ENCODE peak calls at places on chromosomes 16 and 17, in ten cellular contexts. One of them, this sample, is unnamed. For H3K27me3, the result is how much of the 10 kb centered on the place peaks cover.

GRCh38 chr17:81260171-81260570 is 21.1 kb downstream of the NDUFAF8 start:
- ATAC-seq in IMR-90: no peak
- ATAC-seq in K562: no peak
- ATAC-seq in body of pancreas: no peak
- ATAC-seq in HepG2: no peak
- ATAC-seq in GM12878: no peak
- ATAC-seq in heart left ventricle: no peak
- ATAC-seq in right lobe of liver: no peak
- ATAC-seq in HCT116: no peak
- ATAC-seq in upper lobe of left lung: no peak
- ATAC-seq in this sample: no peak

GRCh38 chr17:68981288-68981687 is 26.1 kb upstream of the ABCA8 start:
- ATAC-seq in heart left ventricle: peak
- ATAC-seq in HepG2: no peak
- ATAC-seq in IMR-90: peak
- ATAC-seq in K562: no peak
- ATAC-seq in HCT116: no peak
- ATAC-seq in upper lobe of left lung: peak
- ATAC-seq in GM12878: peak
- ATAC-seq in body of pancreas: no peak
- ATAC-seq in right lobe of liver: peak
- ATAC-seq in this sample: peak

GRCh38 chr17:69485126-69485724 is 70.7 kb downstream of the MAP2K6 start:
- ATAC-seq in heart left ventricle: peak
- ATAC-seq in IMR-90: no peak
- ATAC-seq in HCT116: no peak
- ATAC-seq in right lobe of liver: peak
- ATAC-seq in upper lobe of left lung: peak
- ATAC-seq in body of pancreas: peak
- ATAC-seq in K562: no peak
- ATAC-seq in HepG2: no peak
- ATAC-seq in GM12878: no peak
- ATAC-seq in this sample: peak

GRCh38 chr17:37847811-37848331 is 76.3 kb upstream of the TBC1D3K start:
- ATAC-seq in HCT116: no peak
- ATAC-seq in body of pancreas: no peak
- ATAC-seq in GM12878: peak
- ATAC-seq in heart left ventricle: no peak
- ATAC-seq in right lobe of liver: no peak
- ATAC-seq in K562: no peak
- ATAC-seq in upper lobe of left lung: no peak
- ATAC-seq in IMR-90: no peak
- ATAC-seq in HepG2: no peak
- ATAC-seq in this sample: no peak

GRCh38 chr17:81065500-81065899 is 30.5 kb downstream of the BAIAP2 start:
- ATAC-seq in heart left ventricle: no peak
- ATAC-seq in upper lobe of left lung: peak
- ATAC-seq in HepG2: no peak
- ATAC-seq in K562: no peak
- ATAC-seq in right lobe of liver: peak
- ATAC-seq in HCT116: peak
- ATAC-seq in IMR-90: no peak
- ATAC-seq in body of pancreas: no peak
- ATAC-seq in GM12878: no peak
- ATAC-seq in this sample: no peak

GRCh38 chr17:6366144-6366755 is 68.7 kb downstream of the AIPL1 start:
- ATAC-seq in GM12878: no peak
- ATAC-seq in HCT116: peak
- ATAC-seq in right lobe of liver: no peak
- ATAC-seq in upper lobe of left lung: no peak
- ATAC-seq in HepG2: no peak
- ATAC-seq in K562: no peak
- ATAC-seq in heart left ventricle: no peak
- ATAC-seq in body of pancreas: no peak
- ATAC-seq in IMR-90: peak
- ATAC-seq in this sample: no peak

GRCh38 chr17:15917439-15918027 is 27.4 kb upstream of the ADORA2B start:
- ATAC-seq in heart left ventricle: peak
- ATAC-seq in body of pancreas: peak
- ATAC-seq in GM12878: peak
- ATAC-seq in HepG2: no peak
- ATAC-seq in upper lobe of left lung: peak
- ATAC-seq in K562: peak
- ATAC-seq in HCT116: no peak
- ATAC-seq in right lobe of liver: peak
- ATAC-seq in IMR-90: no peak
- ATAC-seq in this sample: peak

GRCh38 chr17:47699536-47699840 is 5.5 kb downstream of the TBKBP1 start:
- ATAC-seq in upper lobe of left lung: no peak
- ATAC-seq in IMR-90: no peak
- ATAC-seq in heart left ventricle: no peak
- ATAC-seq in GM12878: no peak
- ATAC-seq in HepG2: no peak
- ATAC-seq in right lobe of liver: no peak
- ATAC-seq in HCT116: no peak
- ATAC-seq in K562: no peak
- ATAC-seq in body of pancreas: no peak
- ATAC-seq in this sample: no peak

GRCh38 chr17:6444573-6445335 is 499 bp downstream of the PIMREG start:
- ATAC-seq in GM12878: no peak
- ATAC-seq in K562: no peak
- ATAC-seq in HepG2: no peak
- ATAC-seq in IMR-90: no peak
- ATAC-seq in body of pancreas: no peak
- ATAC-seq in upper lobe of left lung: no peak
- ATAC-seq in heart left ventricle: peak
- ATAC-seq in right lobe of liver: no peak
- ATAC-seq in HCT116: no peak
- ATAC-seq in this sample: no peak

GRCh38 chr17:53896047-53896446 is 73.3 kb downstream of the KIF2B start:
- ATAC-seq in upper lobe of left lung: no peak
- ATAC-seq in GM12878: no peak
- ATAC-seq in IMR-90: no peak
- ATAC-seq in heart left ventricle: no peak
- ATAC-seq in right lobe of liver: no peak
- ATAC-seq in HCT116: no peak
- ATAC-seq in HepG2: no peak
- ATAC-seq in K562: no peak
- ATAC-seq in body of pancreas: no peak
- ATAC-seq in this sample: no peak

GRCh38 chr16:57245472-57246113 is 534 bp downstream of the ARL2BP start:
- ATAC-seq in K562: peak
- ATAC-seq in HepG2: peak
- ATAC-seq in GM12878: peak
- ATAC-seq in HCT116: no peak
- ATAC-seq in right lobe of liver: peak
- ATAC-seq in body of pancreas: peak
- ATAC-seq in upper lobe of left lung: peak
- ATAC-seq in IMR-90: peak
- ATAC-seq in heart left ventricle: peak
- ATAC-seq in this sample: no peak

GRCh38 chr16:14013571-14014283 is 57.4 kb upstream of the MRTFB start:
- ATAC-seq in IMR-90: peak
- ATAC-seq in heart left ventricle: peak
- ATAC-seq in K562: no peak
- ATAC-seq in HCT116: no peak
- ATAC-seq in GM12878: no peak
- ATAC-seq in upper lobe of left lung: peak
- ATAC-seq in body of pancreas: peak
- ATAC-seq in HepG2: peak
- ATAC-seq in right lobe of liver: peak
- ATAC-seq in this sample: peak

GRCh38 chr17:58402047-58402446 is 15.3 kb downstream of the RNF43 start:
- ATAC-seq in right lobe of liver: no peak
- ATAC-seq in HepG2: no peak
- ATAC-seq in K562: peak
- ATAC-seq in heart left ventricle: no peak
- ATAC-seq in body of pancreas: no peak
- ATAC-seq in GM12878: peak
- ATAC-seq in IMR-90: no peak
- ATAC-seq in HCT116: peak
- ATAC-seq in upper lobe of left lung: no peak
- ATAC-seq in this sample: no peak

GRCh38 chr17:27644586-27644985 is 13.6 kb downstream of the LGALS9 start:
- ATAC-seq in body of pancreas: no peak
- ATAC-seq in right lobe of liver: peak
- ATAC-seq in HepG2: no peak
- ATAC-seq in HCT116: no peak
- ATAC-seq in IMR-90: no peak
- ATAC-seq in heart left ventricle: peak
- ATAC-seq in K562: no peak
- ATAC-seq in upper lobe of left lung: peak
- ATAC-seq in GM12878: no peak
- ATAC-seq in this sample: peak

GRCh38 chr16:79215289-79215688 is 385.2 kb downstream of the MAF start:
- ATAC-seq in upper lobe of left lung: no peak
- ATAC-seq in HepG2: no peak
- ATAC-seq in HCT116: no peak
- ATAC-seq in K562: no peak
- ATAC-seq in body of pancreas: no peak
- ATAC-seq in right lobe of liver: no peak
- ATAC-seq in GM12878: no peak
- ATAC-seq in heart left ventricle: no peak
- ATAC-seq in IMR-90: no peak
- ATAC-seq in this sample: no peak

GRCh38 chr16:31177136-31177535 is 2.8 kb upstream of the FUS start:
- ATAC-seq in upper lobe of left lung: no peak
- ATAC-seq in heart left ventricle: no peak
- ATAC-seq in IMR-90: no peak
- ATAC-seq in K562: no peak
- ATAC-seq in right lobe of liver: no peak
- ATAC-seq in HCT116: no peak
- ATAC-seq in GM12878: no peak
- ATAC-seq in body of pancreas: no peak
- ATAC-seq in HepG2: no peak
- ATAC-seq in this sample: no peak

GRCh38 chr17:10550014-10550413 is 556 bp upstream of the MYH2 start:
- ATAC-seq in GM12878: no peak
- ATAC-seq in IMR-90: no peak
- ATAC-seq in K562: no peak
- ATAC-seq in upper lobe of left lung: no peak
- ATAC-seq in HCT116: no peak
- ATAC-seq in body of pancreas: no peak
- ATAC-seq in right lobe of liver: no peak
- ATAC-seq in HepG2: no peak
- ATAC-seq in heart left ventricle: no peak
- ATAC-seq in this sample: no peak

GRCh38 chr17:60326702-60327101 is 65.2 kb downstream of the USP32 start:
- ATAC-seq in GM12878: no peak
- ATAC-seq in right lobe of liver: no peak
- ATAC-seq in body of pancreas: no peak
- ATAC-seq in upper lobe of left lung: no peak
- ATAC-seq in HepG2: no peak
- ATAC-seq in heart left ventricle: no peak
- ATAC-seq in K562: no peak
- ATAC-seq in IMR-90: peak
- ATAC-seq in HCT116: no peak
- ATAC-seq in this sample: no peak

GRCh38 chr17:39627717-39628516 is 1.2 kb downstream of the PPP1R1B start:
- ATAC-seq in upper lobe of left lung: no peak
- ATAC-seq in HCT116: no peak
- ATAC-seq in IMR-90: no peak
- ATAC-seq in K562: no peak
- ATAC-seq in heart left ventricle: no peak
- ATAC-seq in HepG2: peak
- ATAC-seq in right lobe of liver: no peak
- ATAC-seq in GM12878: no peak
- ATAC-seq in body of pancreas: no peak
- ATAC-seq in this sample: peak
- H3K27me3 ChIP-seq in upper lobe of left lung: under half
- H3K27me3 ChIP-seq in HCT116: under half
- H3K27me3 ChIP-seq in IMR-90: half or more
- H3K27me3 ChIP-seq in K562: under half
- H3K27me3 ChIP-seq in heart left ventricle: under half
- H3K27me3 ChIP-seq in HepG2: half or more
- H3K27me3 ChIP-seq in right lobe of liver: under half
- H3K27me3 ChIP-seq in GM12878: under half
- H3K27me3 ChIP-seq in body of pancreas: under half
- H3K27me3 ChIP-seq in this sample: half or more

GRCh38 chr17:77728022-77728671 is 230.4 kb upstream of the TNRC6C start:
- ATAC-seq in HCT116: peak
- ATAC-seq in IMR-90: no peak
- ATAC-seq in upper lobe of left lung: peak
- ATAC-seq in K562: peak
- ATAC-seq in heart left ventricle: peak
- ATAC-seq in GM12878: no peak
- ATAC-seq in right lobe of liver: no peak
- ATAC-seq in body of pancreas: peak
- ATAC-seq in HepG2: peak
- ATAC-seq in this sample: peak
- TF ChIP-seq CTCF in HCT116: peak
- TF ChIP-seq CTCF in IMR-90: no peak
- TF ChIP-seq CTCF in upper lobe of left lung: no peak
- TF ChIP-seq CTCF in K562: peak
- TF ChIP-seq CTCF in heart left ventricle: no peak
- TF ChIP-seq CTCF in GM12878: no peak
- TF ChIP-seq CTCF in right lobe of liver: no peak
- TF ChIP-seq CTCF in body of pancreas: peak
- TF ChIP-seq CTCF in HepG2: peak
- TF ChIP-seq CTCF in this sample: peak

GRCh38 chr16:29811170-29811895 is 660 bp upstream of the PRRT2 start:
- ATAC-seq in upper lobe of left lung: peak
- ATAC-seq in body of pancreas: peak
- ATAC-seq in GM12878: peak
- ATAC-seq in heart left ventricle: peak
- ATAC-seq in K562: peak
- ATAC-seq in HepG2: peak
- ATAC-seq in IMR-90: peak
- ATAC-seq in HCT116: peak
- ATAC-seq in right lobe of liver: peak
- ATAC-seq in this sample: peak
- TF ChIP-seq POLR2A in upper lobe of left lung: no peak
- TF ChIP-seq POLR2A in body of pancreas: peak
- TF ChIP-seq POLR2A in GM12878: peak
- TF ChIP-seq POLR2A in heart left ventricle: peak
- TF ChIP-seq POLR2A in K562: peak
- TF ChIP-seq POLR2A in HepG2: no peak
- TF ChIP-seq POLR2A in IMR-90: no peak
- TF ChIP-seq POLR2A in HCT116: peak
- TF ChIP-seq POLR2A in right lobe of liver: peak
- TF ChIP-seq POLR2A in this sample: peak

DNA sequence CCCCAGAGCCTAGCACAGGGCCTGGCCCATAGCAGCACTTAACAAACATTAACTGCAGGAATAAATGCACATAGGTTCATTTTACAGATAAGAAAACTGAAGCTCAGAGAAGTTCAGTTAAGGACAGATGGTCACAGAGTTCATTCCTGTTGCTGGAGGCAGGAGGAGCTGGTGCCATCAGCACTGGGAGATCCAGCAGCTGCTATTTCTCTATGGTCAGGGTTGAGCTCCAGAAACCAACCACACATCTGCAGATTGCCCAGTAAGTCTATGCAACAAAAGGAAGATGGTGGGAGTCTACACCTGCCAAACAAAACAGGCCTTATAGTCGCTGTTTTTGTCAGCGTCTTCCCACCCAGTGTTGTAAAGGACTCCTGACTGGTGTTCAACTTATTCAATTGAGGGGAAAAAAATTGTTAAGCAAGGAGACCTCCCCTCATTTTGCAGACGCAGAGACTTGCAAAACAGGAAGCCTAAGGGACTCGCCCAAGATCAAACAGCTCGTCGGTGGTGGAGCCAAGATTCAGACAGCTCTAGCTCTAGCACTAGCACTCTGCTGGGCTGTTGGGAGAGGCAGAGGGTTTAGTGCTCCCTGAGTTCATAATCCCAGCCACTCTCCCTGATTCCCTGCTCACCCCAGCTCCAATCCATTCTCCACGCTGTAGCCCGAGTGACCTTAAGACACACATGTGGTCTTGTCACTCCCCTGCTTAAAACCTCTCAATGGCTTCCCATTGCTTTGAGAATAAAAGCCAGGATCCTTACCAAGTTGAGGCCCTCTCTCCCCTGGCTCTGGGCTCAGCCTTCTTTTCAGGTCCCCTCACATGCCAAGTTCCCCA is 9.0 kb downstream of the NOG start:
- ATAC-seq in right lobe of liver: no peak
- ATAC-seq in body of pancreas: no peak
- ATAC-seq in GM12878: no peak
- ATAC-seq in HepG2: no peak
- ATAC-seq in IMR-90: no peak
- ATAC-seq in heart left ventricle: no peak
- ATAC-seq in K562: no peak
- ATAC-seq in HCT116: no peak
- ATAC-seq in upper lobe of left lung: no peak
- ATAC-seq in this sample: no peak
- H3K27me3 ChIP-seq in right lobe of liver: under half
- H3K27me3 ChIP-seq in body of pancreas: under half
- H3K27me3 ChIP-seq in GM12878: under half
- H3K27me3 ChIP-seq in HepG2: under half
- H3K27me3 ChIP-seq in IMR-90: under half
- H3K27me3 ChIP-seq in heart left ventricle: under half
- H3K27me3 ChIP-seq in K562: under half
- H3K27me3 ChIP-seq in HCT116: under half
- H3K27me3 ChIP-seq in upper lobe of left lung: under half
- H3K27me3 ChIP-seq in this sample: half or more

This sample was measured in gastroesophageal sphincter.